ENCODE peak calls at places on chromosomes 6 and 20, in six cellular contexts. One of them, this sample, is unnamed.

GRCh38 chr6:16433338-16433737 is 195.0 kb downstream of the GMPR start:
- DNase-seq in ovary: no peak
- DNase-seq in fibroblast of mammary gland: no peak
- DNase-seq in IMR-90: no peak
- DNase-seq in cardiac fibroblast: no peak
- DNase-seq in kidney epithelial cell: no peak
- DNase-seq in this sample: no peak

GRCh38 chr6:112839525-112839961 is 492.4 kb downstream of the RFPL4B start:
- DNase-seq in ovary: no peak
- DNase-seq in fibroblast of mammary gland: peak
- DNase-seq in IMR-90: peak
- DNase-seq in cardiac fibroblast: peak
- DNase-seq in kidney epithelial cell: no peak
- DNase-seq in this sample: peak

GRCh38 chr6:145633981-145634627 is 101.2 kb downstream of the EPM2A start:
- DNase-seq in ovary: peak
- DNase-seq in fibroblast of mammary gland: peak
- DNase-seq in IMR-90: peak
- DNase-seq in cardiac fibroblast: peak
- DNase-seq in kidney epithelial cell: no peak
- DNase-seq in this sample: peak

GRCh38 chr20:44576297-44576696 is 6.1 kb upstream of the PKIG start:
- DNase-seq in ovary: no peak
- DNase-seq in fibroblast of mammary gland: peak
- DNase-seq in IMR-90: peak
- DNase-seq in cardiac fibroblast: peak
- DNase-seq in kidney epithelial cell: no peak
- DNase-seq in this sample: peak

GRCh38 chr6:14827366-14827765 is 418.5 kb upstream of the JARID2 start:
- DNase-seq in ovary: no peak
- DNase-seq in fibroblast of mammary gland: no peak
- DNase-seq in IMR-90: no peak
- DNase-seq in cardiac fibroblast: no peak
- DNase-seq in kidney epithelial cell: no peak
- DNase-seq in this sample: no peak

GRCh38 chr20:51562334-51563140 is 20.0 kb upstream of the NFATC2 start:
- DNase-seq in ovary: peak
- DNase-seq in fibroblast of mammary gland: peak
- DNase-seq in IMR-90: peak
- DNase-seq in cardiac fibroblast: peak
- DNase-seq in kidney epithelial cell: peak
- DNase-seq in this sample: peak

GRCh38 chr6:37668251-37668650 is 29.4 kb downstream of the MDGA1 start:
- DNase-seq in ovary: no peak
- DNase-seq in fibroblast of mammary gland: no peak
- DNase-seq in IMR-90: no peak
- DNase-seq in cardiac fibroblast: peak
- DNase-seq in kidney epithelial cell: no peak
- DNase-seq in this sample: peak

GRCh38 chr20:21342656-21343345 is 39.7 kb downstream of the XRN2 start:
- DNase-seq in ovary: no peak
- DNase-seq in fibroblast of mammary gland: no peak
- DNase-seq in IMR-90: peak
- DNase-seq in cardiac fibroblast: peak
- DNase-seq in kidney epithelial cell: no peak
- DNase-seq in this sample: no peak

GRCh38 chr20:32439132-32439829 is 81.2 kb downstream of the ASXL1 start:
- DNase-seq in ovary: no peak
- DNase-seq in fibroblast of mammary gland: peak
- DNase-seq in IMR-90: peak
- DNase-seq in cardiac fibroblast: peak
- DNase-seq in kidney epithelial cell: no peak
- DNase-seq in this sample: no peak

GRCh38 chr20:1894471-1894950 is 696 bp upstream of the SIRPA start:
- DNase-seq in ovary: peak
- DNase-seq in fibroblast of mammary gland: no peak
- DNase-seq in IMR-90: peak
- DNase-seq in cardiac fibroblast: no peak
- DNase-seq in kidney epithelial cell: no peak
- DNase-seq in this sample: peak

GRCh38 chr6:28383235-28384142 is 16.1 kb downstream of the ZSCAN12 start:
- DNase-seq in ovary: peak
- DNase-seq in fibroblast of mammary gland: peak
- DNase-seq in IMR-90: peak
- DNase-seq in cardiac fibroblast: peak
- DNase-seq in kidney epithelial cell: peak
- DNase-seq in this sample: peak

GRCh38 chr20:48538856-48539255 is 288.9 kb downstream of the PREX1 start:
- DNase-seq in ovary: no peak
- DNase-seq in fibroblast of mammary gland: no peak
- DNase-seq in IMR-90: no peak
- DNase-seq in cardiac fibroblast: no peak
- DNase-seq in kidney epithelial cell: no peak
- DNase-seq in this sample: no peak

GRCh38 chr6:16483315-16483875 is 245.0 kb downstream of the GMPR start:
- DNase-seq in ovary: no peak
- DNase-seq in fibroblast of mammary gland: no peak
- DNase-seq in IMR-90: no peak
- DNase-seq in cardiac fibroblast: no peak
- DNase-seq in kidney epithelial cell: no peak
- DNase-seq in this sample: no peak

GRCh38 chr6:170188571-170189001 is 102.3 kb downstream of the DLL1 start:
- DNase-seq in ovary: no peak
- DNase-seq in fibroblast of mammary gland: no peak
- DNase-seq in IMR-90: no peak
- DNase-seq in cardiac fibroblast: no peak
- DNase-seq in kidney epithelial cell: no peak
- DNase-seq in this sample: no peak

GRCh38 chr20:13212750-13213149 is 8.3 kb upstream of the ISM1 start:
- DNase-seq in ovary: no peak
- DNase-seq in fibroblast of mammary gland: peak
- DNase-seq in IMR-90: no peak
- DNase-seq in cardiac fibroblast: no peak
- DNase-seq in kidney epithelial cell: no peak
- DNase-seq in this sample: peak

GRCh38 chr20:35478804-35479472 is 23.5 kb downstream of the CEP250 start:
- DNase-seq in ovary: no peak
- DNase-seq in fibroblast of mammary gland: no peak
- DNase-seq in IMR-90: no peak
- DNase-seq in cardiac fibroblast: peak
- DNase-seq in kidney epithelial cell: no peak
- DNase-seq in this sample: no peak

GRCh38 chr6:45082091-45082490 is 246.0 kb upstream of the RUNX2 start:
- DNase-seq in ovary: no peak
- DNase-seq in fibroblast of mammary gland: peak
- DNase-seq in IMR-90: no peak
- DNase-seq in cardiac fibroblast: peak
- DNase-seq in kidney epithelial cell: no peak
- DNase-seq in this sample: no peak

GRCh38 chr6:110053395-110054240 is 75.5 kb downstream of the GPR6 start:
- DNase-seq in ovary: no peak
- DNase-seq in fibroblast of mammary gland: peak
- DNase-seq in IMR-90: peak
- DNase-seq in cardiac fibroblast: peak
- DNase-seq in kidney epithelial cell: peak
- DNase-seq in this sample: peak

GRCh38 chr6:170153436-170154319 is 137.2 kb downstream of the DLL1 start:
- DNase-seq in ovary: peak
- DNase-seq in fibroblast of mammary gland: no peak
- DNase-seq in IMR-90: no peak
- DNase-seq in cardiac fibroblast: no peak
- DNase-seq in kidney epithelial cell: no peak
- DNase-seq in this sample: no peak

DNA sequence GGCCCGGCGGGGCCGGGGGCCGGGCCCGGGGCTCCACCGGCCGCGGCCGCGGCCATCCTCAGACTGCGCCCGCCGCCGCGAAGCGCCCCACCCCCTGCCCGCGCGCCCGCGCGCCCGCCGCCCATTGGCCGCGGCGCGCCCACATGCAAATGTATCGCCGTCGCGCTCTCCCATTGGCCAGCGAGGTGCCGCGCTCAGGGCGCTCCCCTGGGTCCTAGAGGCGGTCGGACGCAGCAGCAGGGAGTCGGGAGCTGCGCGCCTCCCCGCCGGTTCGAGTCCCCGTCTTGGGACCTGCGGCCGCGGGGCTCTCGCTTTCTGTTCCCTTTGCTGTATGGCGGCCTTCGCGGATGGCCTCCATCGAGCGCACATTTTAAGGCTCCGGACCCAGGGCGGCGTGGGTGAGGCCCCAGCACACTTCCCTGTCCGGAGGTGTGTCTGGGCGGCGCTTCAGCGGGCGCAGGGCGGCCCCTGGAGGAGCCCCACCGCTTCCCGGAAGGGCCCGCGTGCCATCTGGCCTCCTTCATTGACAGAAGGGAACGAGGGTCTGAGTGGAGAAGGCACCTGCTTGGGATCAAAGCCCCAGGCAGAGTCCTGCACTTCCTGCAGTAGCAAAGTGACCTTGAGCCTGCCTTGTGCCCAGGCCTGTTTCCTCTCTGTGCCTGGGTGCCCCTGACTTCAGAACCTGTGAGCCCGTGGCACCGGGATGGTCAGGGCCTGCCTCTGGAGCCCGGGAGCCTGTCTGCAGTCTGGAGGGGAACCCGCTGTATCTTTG is at the start of gene CABLES2:
- DNase-seq in ovary: peak
- DNase-seq in fibroblast of mammary gland: peak
- DNase-seq in IMR-90: peak
- DNase-seq in cardiac fibroblast: peak
- DNase-seq in kidney epithelial cell: peak
- DNase-seq in this sample: peak
- TF ChIP-seq CTCF in ovary: no peak
- TF ChIP-seq CTCF in fibroblast of mammary gland: no peak
- TF ChIP-seq CTCF in IMR-90: no peak
- TF ChIP-seq CTCF in cardiac fibroblast: no peak
- TF ChIP-seq CTCF in kidney epithelial cell: no peak
- TF ChIP-seq CTCF in this sample: no peak

GRCh38 chr20:24109008-24109407 is 120.4 kb upstream of the GGTLC1 start:
- DNase-seq in ovary: no peak
- DNase-seq in fibroblast of mammary gland: no peak
- DNase-seq in IMR-90: no peak
- DNase-seq in cardiac fibroblast: no peak
- DNase-seq in kidney epithelial cell: no peak
- DNase-seq in this sample: peak
- H3K4me3 ChIP-seq in ovary: no peak
- H3K4me3 ChIP-seq in fibroblast of mammary gland: no peak
- H3K4me3 ChIP-seq in IMR-90: no peak
- H3K4me3 ChIP-seq in cardiac fibroblast: no peak
- H3K4me3 ChIP-seq in kidney epithelial cell: no peak
- H3K4me3 ChIP-seq in this sample: no peak

GRCh38 chr6:19866900-19867627 is 29.9 kb downstream of the ID4 start:
- DNase-seq in ovary: no peak
- DNase-seq in fibroblast of mammary gland: peak
- DNase-seq in IMR-90: peak
- DNase-seq in cardiac fibroblast: peak
- DNase-seq in kidney epithelial cell: peak
- DNase-seq in this sample: peak

GRCh38 chr6:19876672-19877071 is 39.5 kb downstream of the ID4 start:
- DNase-seq in ovary: no peak
- DNase-seq in fibroblast of mammary gland: no peak
- DNase-seq in IMR-90: no peak
- DNase-seq in cardiac fibroblast: no peak
- DNase-seq in kidney epithelial cell: no peak
- DNase-seq in this sample: no peak

GRCh38 chr6:19870322-19870721 is 33.2 kb downstream of the ID4 start:
- DNase-seq in ovary: no peak
- DNase-seq in fibroblast of mammary gland: no peak
- DNase-seq in IMR-90: no peak
- DNase-seq in cardiac fibroblast: no peak
- DNase-seq in kidney epithelial cell: no peak
- DNase-seq in this sample: no peak

GRCh38 chr6:19869464-19869863 is 32.3 kb downstream of the ID4 start:
- DNase-seq in ovary: no peak
- DNase-seq in fibroblast of mammary gland: no peak
- DNase-seq in IMR-90: no peak
- DNase-seq in cardiac fibroblast: no peak
- DNase-seq in kidney epithelial cell: no peak
- DNase-seq in this sample: no peak

DNA sequence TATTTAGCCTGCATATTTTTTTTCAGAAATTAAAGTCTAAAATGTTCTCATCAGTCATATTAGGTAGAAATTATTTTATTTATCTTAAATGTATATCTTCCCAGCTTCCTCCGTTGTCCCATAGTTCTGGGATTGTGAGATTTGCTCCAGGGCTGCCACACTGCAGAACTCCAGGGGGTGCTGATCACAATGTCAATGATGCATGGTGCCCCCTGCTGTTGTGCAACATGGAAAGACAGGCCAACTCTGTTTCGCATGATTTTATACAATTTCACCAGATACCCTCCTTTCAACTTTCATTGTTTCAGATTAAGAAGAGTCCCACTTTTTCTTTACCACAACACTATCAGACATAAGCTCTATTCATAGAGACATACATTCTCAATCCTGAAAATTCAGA is 35.9 kb downstream of the ID4 start:
- DNase-seq in ovary: no peak
- DNase-seq in fibroblast of mammary gland: peak
- DNase-seq in IMR-90: no peak
- DNase-seq in cardiac fibroblast: no peak
- DNase-seq in kidney epithelial cell: no peak
- DNase-seq in this sample: no peak
- TF ChIP-seq CTCF in ovary: no peak
- TF ChIP-seq CTCF in fibroblast of mammary gland: no peak
- TF ChIP-seq CTCF in IMR-90: peak
- TF ChIP-seq CTCF in cardiac fibroblast: no peak
- TF ChIP-seq CTCF in kidney epithelial cell: peak
- TF ChIP-seq CTCF in this sample: no peak

GRCh38 chr6:7589949-7590917 is at the start of gene SNRNP48:
- DNase-seq in ovary: peak
- DNase-seq in fibroblast of mammary gland: peak
- DNase-seq in IMR-90: peak
- DNase-seq in cardiac fibroblast: peak
- DNase-seq in kidney epithelial cell: peak
- DNase-seq in this sample: peak

GRCh38 chr6:7590918-7591302 is 912 bp downstream of the SNRNP48 start:
- DNase-seq in ovary: no peak
- DNase-seq in fibroblast of mammary gland: peak
- DNase-seq in IMR-90: peak
- DNase-seq in cardiac fibroblast: peak
- DNase-seq in kidney epithelial cell: no peak
- DNase-seq in this sample: peak

GRCh38 chr6:7587631-7588100 is 2.3 kb upstream of the SNRNP48 start:
- DNase-seq in ovary: no peak
- DNase-seq in fibroblast of mammary gland: peak
- DNase-seq in IMR-90: peak
- DNase-seq in cardiac fibroblast: peak
- DNase-seq in kidney epithelial cell: no peak
- DNase-seq in this sample: peak

GRCh38 chr6:7591770-7592169 is 1.8 kb downstream of the SNRNP48 start:
- DNase-seq in ovary: no peak
- DNase-seq in fibroblast of mammary gland: no peak
- DNase-seq in IMR-90: no peak
- DNase-seq in cardiac fibroblast: no peak
- DNase-seq in kidney epithelial cell: no peak
- DNase-seq in this sample: no peak

DNA sequence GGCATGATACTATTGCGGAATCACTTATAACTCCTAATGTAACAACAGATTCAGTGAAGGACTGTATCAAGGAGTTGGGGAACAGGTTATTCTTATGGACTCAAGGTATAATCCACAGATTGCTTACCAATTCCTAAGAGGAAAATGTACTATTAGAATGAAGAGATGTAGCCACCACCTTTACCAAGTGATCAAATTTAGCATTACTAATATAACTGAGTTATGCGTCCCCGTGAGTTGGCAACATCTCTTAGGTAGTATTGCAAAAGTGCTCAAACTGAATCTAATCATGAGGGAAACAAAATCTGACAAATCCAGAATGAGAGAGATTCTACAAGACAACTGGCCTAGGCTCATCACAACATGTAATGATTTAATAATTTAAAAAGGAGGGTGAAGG is 777 bp upstream of the SNRNP48 start:
- DNase-seq in ovary: no peak
- DNase-seq in fibroblast of mammary gland: peak
- DNase-seq in IMR-90: no peak
- DNase-seq in cardiac fibroblast: peak
- DNase-seq in kidney epithelial cell: no peak
- DNase-seq in this sample: peak
- H3K4me3 ChIP-seq in ovary: peak
- H3K4me3 ChIP-seq in fibroblast of mammary gland: no peak
- H3K4me3 ChIP-seq in IMR-90: no peak
- H3K4me3 ChIP-seq in cardiac fibroblast: no peak
- H3K4me3 ChIP-seq in kidney epithelial cell: no peak
- H3K4me3 ChIP-seq in this sample: peak

This sample was measured in epithelial cell of esophagus.